ENCODE peak calls at places on chromosomes 7 and 10, in four cellular contexts. X is PC-3, L is SJSA1, Z is upper lobe of right lung. I is an unnamed sample.

GRCh38 chr10:127012769-127013152 is 107.5 kb downstream of the DOCK1 start:
- DNase-seq in L (no peak), Z (peak; percentile 88), X (peak; percentile 74), I (no peak)

GRCh38 chr7:105388373-105389089 is at the start of gene SRPK2:
- DNase-seq in Z (peak; percentile 92), X (peak; percentile 59), L (peak; percentile 77), I (no peak)

GRCh38 chr10:132382231-132382922 is 14.6 kb upstream of the PWWP2B start:
- DNase-seq in Z (peak; percentile 33), L (no peak), X (no peak), I (peak; percentile 78)

GRCh38 chr7:139811106-139811505 is 18.0 kb upstream of the TBXAS1 start:
- DNase-seq in L (no peak), X (no peak), Z (no peak), I (no peak)

GRCh38 chr10:126618466-126618865 is 52.0 kb downstream of the C10orf90 start:
- DNase-seq in Z (no peak), X (peak; percentile 19), L (no peak), I (no peak)

GRCh38 chr7:95527033-95527775 is 41.5 kb downstream of the ASB4 start:
- DNase-seq in X (peak; percentile 65), L (peak; percentile 41), Z (no peak), I (no peak)

GRCh38 chr7:5229451-5230271 is 39.6 kb downstream of the WIPI2 start:
- DNase-seq in Z (no peak), L (no peak), X (no peak), I (no peak)

GRCh38 chr7:35477609-35478008 is 217.3 kb downstream of the HERPUD2 start:
- DNase-seq in X (no peak), Z (no peak), L (no peak), I (no peak)

GRCh38 chr10:124734311-124735166 is 9.6 kb downstream of the FAM53B start:
- DNase-seq in L (no peak), X (no peak), Z (peak; percentile 62), I (no peak)

GRCh38 chr7:137694405-137694804 is 152.4 kb downstream of the DGKI start:
- DNase-seq in X (no peak), L (no peak), Z (no peak), I (no peak)

GRCh38 chr7:151687523-151688235 is 168.0 kb upstream of the RHEB start:
- DNase-seq in X (peak; percentile 99), Z (peak; percentile 82), L (peak; percentile 98), I (peak; percentile 78)

GRCh38 chr10:97539523-97540200 is 32.9 kb upstream of the ANKRD2 start:
- DNase-seq in L (no peak), X (peak; percentile 20), Z (no peak), I (peak; percentile 66)

DNA sequence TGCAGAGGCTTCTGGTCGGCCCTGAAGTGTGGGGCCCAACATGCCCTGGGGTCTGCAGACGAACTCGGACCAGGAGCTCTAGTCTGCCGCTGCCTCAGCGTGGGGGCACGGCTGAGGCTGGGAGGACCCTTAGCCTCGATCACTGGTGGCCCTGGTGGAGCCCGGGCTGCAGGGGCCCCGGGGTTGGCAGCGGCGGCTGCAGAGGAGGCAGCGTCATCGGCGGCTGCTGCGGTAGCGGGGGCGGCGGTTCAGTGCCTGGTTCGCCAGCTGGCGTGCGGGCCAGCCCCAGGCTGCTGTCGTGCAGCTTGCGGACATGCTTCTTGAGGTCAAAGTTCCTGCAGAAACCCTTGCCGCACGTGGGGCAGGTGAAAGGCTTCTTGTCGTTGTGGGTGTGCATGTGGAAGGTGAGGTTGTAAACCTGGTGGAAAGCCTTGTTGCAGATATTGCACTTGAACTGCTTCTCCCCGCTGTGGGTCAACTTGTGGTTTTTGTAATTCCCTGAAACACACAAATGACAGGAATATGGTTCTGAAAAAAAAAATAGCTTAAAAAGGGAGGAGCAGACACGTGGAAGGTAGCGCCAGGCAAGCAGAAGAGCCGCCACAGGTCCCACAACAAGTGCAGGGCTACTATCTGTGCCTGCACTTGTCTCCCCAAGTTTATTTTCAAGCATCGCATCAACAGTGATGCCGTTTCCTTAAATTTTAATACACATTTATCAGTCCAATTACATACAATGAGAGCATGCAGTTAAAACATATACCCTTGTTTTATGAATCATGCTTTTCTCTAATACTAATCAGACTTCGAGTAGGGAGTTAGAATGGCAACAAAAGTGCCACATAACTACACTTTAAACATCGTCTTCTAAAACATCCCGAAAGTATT is 2.4 kb downstream of the FEZF1 start:
- DNase-seq in Z (no peak), X (no peak), L (no peak), I (no peak)
- H3K27me3 ChIP-seq in Z (peaks cover 96% of the 10 kb centered on the region), X (no peaks in the 10 kb centered on the region), L (peaks cover 27% of the 10 kb centered on the region), I (peaks cover 56% of the 10 kb centered on the region)

DNA sequence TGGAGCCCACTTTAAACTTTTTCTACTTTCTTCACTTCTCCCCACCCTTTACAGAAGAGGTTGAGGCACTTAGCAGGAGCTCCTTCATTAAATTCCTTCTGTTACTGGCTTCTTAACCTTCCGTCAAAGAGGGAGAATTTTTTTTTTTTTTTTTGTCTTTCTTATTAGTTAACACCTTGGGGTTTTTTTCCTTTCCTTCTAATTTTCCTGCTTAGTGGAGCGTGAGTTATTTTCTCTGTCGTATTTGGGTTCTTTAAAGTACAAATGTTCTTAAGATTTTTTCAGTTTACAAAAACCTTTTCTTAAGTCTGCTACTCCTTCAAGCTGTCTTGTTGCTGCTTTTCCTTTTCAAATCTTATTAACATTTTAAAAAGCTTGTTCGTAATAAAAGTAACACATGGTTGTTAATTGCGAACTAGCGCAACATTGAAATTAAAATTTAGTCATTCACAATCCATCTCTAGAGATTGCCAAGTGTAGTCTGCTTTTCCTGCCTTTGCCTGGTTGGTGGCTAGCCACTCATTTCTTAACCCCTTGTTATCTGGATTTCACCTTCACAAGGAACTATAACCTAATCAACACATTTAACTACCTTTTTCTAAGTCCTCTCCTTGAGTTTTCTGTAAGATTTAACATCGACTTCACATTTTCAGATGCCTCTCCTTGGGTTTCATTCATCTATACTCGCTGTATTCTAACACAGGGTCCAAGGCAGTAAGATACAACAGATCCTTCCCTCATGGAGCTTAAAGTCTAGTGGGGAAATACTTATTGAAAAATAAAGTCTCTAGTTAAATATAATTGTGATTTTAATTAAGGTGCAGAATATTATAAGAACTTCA is 2.0 kb downstream of the BMPR1A start:
- DNase-seq in L (peak; percentile 27), X (peak; percentile 7), Z (no peak), I (no peak)
- H3K4me3 ChIP-seq in L (peak overlapping the region; percentile 98), X (peak overlapping the region; percentile 85), Z (peak overlapping the region; percentile 59), I (peak overlapping the region; percentile 83)

GRCh38 chr10:100723769-100724530 is 21.4 kb upstream of the PAX2 start:
- DNase-seq in Z (no peak), L (no peak), X (no peak), I (no peak)
- H3K27me3 ChIP-seq in Z (peaks cover 99% of the 10 kb centered on the region), L (peaks cover 92% of the 10 kb centered on the region), X (peaks cover 23% of the 10 kb centered on the region), I (peaks cover 40% of the 10 kb centered on the region)

DNA sequence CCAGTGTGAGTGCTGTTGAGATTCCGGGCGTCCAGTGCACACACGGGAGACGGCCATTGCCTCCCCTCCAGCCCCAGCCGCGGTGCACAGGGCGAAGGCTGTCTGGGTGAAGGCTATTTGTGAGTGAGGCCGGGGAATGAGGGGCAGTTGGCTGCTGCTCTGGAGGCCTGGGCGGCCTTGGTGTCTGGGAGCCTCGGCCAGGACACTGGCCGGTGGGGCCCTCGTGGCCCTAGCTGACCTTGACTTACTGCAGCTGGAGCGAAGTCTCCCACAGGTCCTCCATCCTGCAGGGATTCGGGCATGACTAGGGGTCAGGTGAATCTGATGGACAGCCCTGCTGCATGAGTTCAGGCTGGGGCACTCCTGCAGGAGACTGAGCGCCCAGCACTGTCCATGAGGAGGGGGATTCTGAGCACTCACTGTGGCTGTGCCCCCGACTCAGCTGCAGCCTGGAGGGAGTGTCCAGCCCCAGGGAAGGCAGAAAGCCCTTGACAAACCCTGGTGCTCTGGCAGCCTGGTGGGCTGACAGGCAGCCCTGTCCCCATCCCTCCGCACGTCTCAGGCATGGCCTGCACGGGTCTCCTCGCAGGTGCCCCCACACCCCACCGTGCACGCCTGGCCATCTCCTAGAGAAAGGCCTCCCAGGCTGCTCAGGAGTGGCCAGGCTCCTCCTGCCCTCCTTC is 52.7 kb upstream of the FAM20C start:
- DNase-seq in L (no peak), Z (peak; percentile 49), X (no peak), I (no peak)
- H3K4me3 ChIP-seq in L (no peak overlapping the region), Z (no peak overlapping the region), X (no peak overlapping the region), I (no peak overlapping the region)

I was measured in BJ.